ENCODE peak calls at places on chromosomes 11 and 22, in six cellular contexts. D is nephron progenitor cell, W is lung, H is activated T-cell treated with anti-CD3 and anti-CD28 coated beads for 1 hour, S is activated T-helper 1 cell treated with Interleukin-2 at 50 U/mL for 16 hours, O is AG04449. J is an unnamed sample.
A peak's percentile ranks its signal among the peaks of the same experiment; 100 is the strongest.

GRCh38 chr22:39277135-39277607 is 32.4 kb upstream of the PDGFB start:
- DNase-seq in D (no peak), W (no peak), H (no peak), S (no peak), O (peak; percentile 59), J (no peak)

GRCh38 chr11:19822531-19822930 is 109.9 kb downstream of the NAV2 start:
- DNase-seq in D (no peak), W (no peak), H (no peak), S (no peak), O (no peak), J (no peak)

GRCh38 chr11:113474362-113475159 is 637 bp downstream of the DRD2 start:
- DNase-seq in D (peak; percentile 99), W (peak; percentile 78), H (peak; percentile 33), S (peak; percentile 5), O (peak; percentile 19), J (peak; percentile 78)

GRCh38 chr11:19978668-19979518 is 181.4 kb downstream of the DBX1 start:
- DNase-seq in D (no peak), W (peak; percentile 70), H (no peak), S (no peak), O (peak; percentile 52), J (no peak)

GRCh38 chr11:65551572-65552398 is 6.4 kb downstream of the LTBP3 start:
- DNase-seq in D (peak; percentile 62), W (peak; percentile 77), H (peak; percentile 52), S (peak; percentile 50), O (no peak), J (no peak)

GRCh38 chr11:118785362-118785761 is 5.6 kb downstream of the DDX6 start:
- DNase-seq in D (no peak), W (no peak), H (no peak), S (no peak), O (no peak), J (no peak)

GRCh38 chr11:61694971-61695706 is 14.9 kb downstream of the DAGLA start:
- DNase-seq in D (no peak), W (peak; percentile 41), H (no peak), S (no peak), O (no peak), J (peak; percentile 59)

GRCh38 chr11:12177739-12178338 is 67.4 kb downstream of the MICAL2 start:
- DNase-seq in D (no peak), W (no peak), H (no peak), S (no peak), O (no peak), J (no peak)

GRCh38 chr22:32542332-32543019 is 67.9 kb downstream of the FBXO7 start:
- DNase-seq in D (no peak), W (no peak), H (no peak), S (no peak), O (no peak), J (peak; percentile 83)

GRCh38 chr11:112780351-112781043 is 180.7 kb upstream of the NCAM1 start:
- DNase-seq in D (no peak), W (no peak), H (no peak), S (no peak), O (no peak), J (peak; percentile 84)

GRCh38 chr22:20258584-20259335 is 9.4 kb downstream of the RTN4R start:
- DNase-seq in D (no peak), W (no peak), H (no peak), S (no peak), O (no peak), J (no peak)

GRCh38 chr11:73404048-73404447 is 27.8 kb downstream of the RELT start:
- DNase-seq in D (peak; percentile 46), W (peak; percentile 69), H (no peak), S (no peak), O (no peak), J (peak; percentile 79)

GRCh38 chr11:67581469-67581868 is 2.1 kb upstream of the GSTP1 start:
- DNase-seq in D (no peak), W (peak; percentile 81), H (no peak), S (no peak), O (no peak), J (no peak)

GRCh38 chr11:35800970-35801953 is 138.7 kb downstream of the TRIM44 start:
- DNase-seq in D (no peak), W (no peak), H (no peak), S (no peak), O (no peak), J (no peak)

GRCh38 chr22:46110215-46110614 is 40.1 kb upstream of the PPARA start:
- DNase-seq in D (no peak), W (no peak), H (no peak), S (no peak), O (no peak), J (no peak)

GRCh38 chr11:58061813-58062212 is 31.1 kb downstream of the OR6Q1 start:
- DNase-seq in D (no peak), W (no peak), H (no peak), S (no peak), O (peak; percentile 21), J (no peak)

GRCh38 chr11:30916764-30917163 is 330.6 kb upstream of the MPPED2 start:
- DNase-seq in D (no peak), W (no peak), H (no peak), S (no peak), O (no peak), J (no peak)

GRCh38 chr11:126514061-126514713 is 158.7 kb downstream of the ST3GAL4 start:
- DNase-seq in D (no peak), W (no peak), H (no peak), S (no peak), O (no peak), J (no peak)